ENCODE peak calls at places on chromosomes 2 and 18, in six cellular contexts. One of them, this sample, is unnamed.

GRCh38 chr2:194545978-194546377 is 1111.0 kb upstream of the SLC39A10 start:
- DNase-seq in H1: no peak
- DNase-seq in neuronal stem cell: no peak
- DNase-seq in mesenchymal stem cell: no peak
- DNase-seq in H9: no peak
- DNase-seq in mesendoderm: peak
- DNase-seq in this sample: no peak

GRCh38 chr18:55137602-55138001 is 178.3 kb upstream of the CCDC68 start:
- DNase-seq in mesenchymal stem cell: no peak
- DNase-seq in mesendoderm: no peak
- DNase-seq in H1: no peak
- DNase-seq in H9: no peak
- DNase-seq in neuronal stem cell: no peak
- DNase-seq in this sample: no peak

GRCh38 chr18:59265246-59266018 is 7.8 kb downstream of the RAX start:
- DNase-seq in mesenchymal stem cell: no peak
- DNase-seq in H9: peak
- DNase-seq in mesendoderm: peak
- DNase-seq in neuronal stem cell: no peak
- DNase-seq in H1: no peak
- DNase-seq in this sample: no peak

GRCh38 chr18:12421732-12422131 is 14.0 kb downstream of the PRELID3A start:
- DNase-seq in mesenchymal stem cell: no peak
- DNase-seq in H1: no peak
- DNase-seq in mesendoderm: peak
- DNase-seq in H9: no peak
- DNase-seq in neuronal stem cell: no peak
- DNase-seq in this sample: no peak

GRCh38 chr2:37091873-37092272 is 7.6 kb downstream of the GPATCH11 start:
- DNase-seq in H9: no peak
- DNase-seq in neuronal stem cell: no peak
- DNase-seq in mesenchymal stem cell: no peak
- DNase-seq in H1: no peak
- DNase-seq in mesendoderm: no peak
- DNase-seq in this sample: no peak

GRCh38 chr18:36187826-36188721 is 777 bp downstream of the MOCOS start:
- DNase-seq in H9: peak
- DNase-seq in neuronal stem cell: no peak
- DNase-seq in mesenchymal stem cell: peak
- DNase-seq in mesendoderm: peak
- DNase-seq in H1: no peak
- DNase-seq in this sample: peak

GRCh38 chr2:71884303-71885042 is 263.2 kb downstream of the CYP26B1 start:
- DNase-seq in mesenchymal stem cell: peak
- DNase-seq in mesendoderm: no peak
- DNase-seq in H1: no peak
- DNase-seq in neuronal stem cell: no peak
- DNase-seq in H9: no peak
- DNase-seq in this sample: peak

GRCh38 chr2:121567957-121568409 is 37.3 kb downstream of the RNU4ATAC start:
- DNase-seq in H9: no peak
- DNase-seq in neuronal stem cell: no peak
- DNase-seq in mesenchymal stem cell: no peak
- DNase-seq in H1: no peak
- DNase-seq in mesendoderm: no peak
- DNase-seq in this sample: peak

GRCh38 chr2:174634130-174635014 is 36.8 kb upstream of the WIPF1 start:
- DNase-seq in H1: no peak
- DNase-seq in H9: no peak
- DNase-seq in neuronal stem cell: no peak
- DNase-seq in mesendoderm: peak
- DNase-seq in mesenchymal stem cell: peak
- DNase-seq in this sample: peak

GRCh38 chr18:43893001-43893637 is 615.8 kb upstream of the SYT4 start:
- DNase-seq in mesendoderm: no peak
- DNase-seq in mesenchymal stem cell: peak
- DNase-seq in neuronal stem cell: no peak
- DNase-seq in H9: no peak
- DNase-seq in H1: no peak
- DNase-seq in this sample: peak

GRCh38 chr18:42365550-42365949 is 410.5 kb downstream of the PIK3C3 start:
- DNase-seq in mesendoderm: peak
- DNase-seq in H1: no peak
- DNase-seq in H9: no peak
- DNase-seq in neuronal stem cell: no peak
- DNase-seq in mesenchymal stem cell: peak
- DNase-seq in this sample: no peak

GRCh38 chr18:42364042-42364441 is 409.0 kb downstream of the PIK3C3 start:
- DNase-seq in H9: no peak
- DNase-seq in neuronal stem cell: no peak
- DNase-seq in H1: no peak
- DNase-seq in mesenchymal stem cell: no peak
- DNase-seq in mesendoderm: no peak
- DNase-seq in this sample: no peak

GRCh38 chr18:42360716-42361115 is 405.7 kb downstream of the PIK3C3 start:
- DNase-seq in mesendoderm: no peak
- DNase-seq in neuronal stem cell: no peak
- DNase-seq in mesenchymal stem cell: no peak
- DNase-seq in H9: no peak
- DNase-seq in H1: no peak
- DNase-seq in this sample: no peak

DNA sequence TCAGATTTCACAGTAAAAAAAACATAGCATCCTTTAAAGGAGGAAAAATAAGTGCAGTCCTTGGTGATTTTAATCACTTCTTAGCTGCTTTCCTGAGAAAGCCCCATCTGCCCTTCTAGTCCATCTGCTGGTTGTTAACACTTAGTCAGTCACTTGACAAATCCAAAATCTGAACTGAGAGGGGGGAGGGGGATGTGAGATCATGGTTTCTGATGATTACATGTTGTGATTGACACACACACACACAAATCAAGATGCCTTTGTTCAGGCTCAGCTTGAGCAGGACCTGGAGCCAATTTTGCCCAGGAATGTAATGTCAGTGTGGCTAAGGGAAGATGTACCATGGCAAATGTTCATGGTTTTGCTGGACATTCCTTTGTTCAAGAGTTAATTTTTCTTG is 408.4 kb downstream of the PIK3C3 start:
- DNase-seq in neuronal stem cell: no peak
- DNase-seq in mesendoderm: peak
- DNase-seq in H1: no peak
- DNase-seq in H9: no peak
- DNase-seq in mesenchymal stem cell: no peak
- DNase-seq in this sample: no peak
- H2BK15ac ChIP-seq in neuronal stem cell: no peak
- H2BK15ac ChIP-seq in mesendoderm: no peak
- H2BK15ac ChIP-seq in H1: no peak
- H2BK15ac ChIP-seq in H9: no peak
- H2BK15ac ChIP-seq in mesenchymal stem cell: no peak
- H2BK15ac ChIP-seq in this sample: no peak

GRCh38 chr2:73828389-73828817 is 358 bp upstream of the STAMBP start:
- DNase-seq in H1: no peak
- DNase-seq in mesendoderm: no peak
- DNase-seq in neuronal stem cell: no peak
- DNase-seq in H9: no peak
- DNase-seq in mesenchymal stem cell: no peak
- DNase-seq in this sample: no peak

GRCh38 chr2:73827660-73828388 is 937 bp upstream of the STAMBP start:
- DNase-seq in mesenchymal stem cell: no peak
- DNase-seq in neuronal stem cell: no peak
- DNase-seq in H1: no peak
- DNase-seq in mesendoderm: no peak
- DNase-seq in H9: no peak
- DNase-seq in this sample: no peak

GRCh38 chr2:73827018-73827417 is 1.7 kb upstream of the STAMBP start:
- DNase-seq in neuronal stem cell: no peak
- DNase-seq in H9: no peak
- DNase-seq in H1: no peak
- DNase-seq in mesenchymal stem cell: peak
- DNase-seq in mesendoderm: no peak
- DNase-seq in this sample: peak

GRCh38 chr2:73830871-73831401 is 2.2 kb downstream of the STAMBP start:
- DNase-seq in H1: no peak
- DNase-seq in neuronal stem cell: no peak
- DNase-seq in mesendoderm: no peak
- DNase-seq in H9: no peak
- DNase-seq in mesenchymal stem cell: no peak
- DNase-seq in this sample: peak

DNA sequence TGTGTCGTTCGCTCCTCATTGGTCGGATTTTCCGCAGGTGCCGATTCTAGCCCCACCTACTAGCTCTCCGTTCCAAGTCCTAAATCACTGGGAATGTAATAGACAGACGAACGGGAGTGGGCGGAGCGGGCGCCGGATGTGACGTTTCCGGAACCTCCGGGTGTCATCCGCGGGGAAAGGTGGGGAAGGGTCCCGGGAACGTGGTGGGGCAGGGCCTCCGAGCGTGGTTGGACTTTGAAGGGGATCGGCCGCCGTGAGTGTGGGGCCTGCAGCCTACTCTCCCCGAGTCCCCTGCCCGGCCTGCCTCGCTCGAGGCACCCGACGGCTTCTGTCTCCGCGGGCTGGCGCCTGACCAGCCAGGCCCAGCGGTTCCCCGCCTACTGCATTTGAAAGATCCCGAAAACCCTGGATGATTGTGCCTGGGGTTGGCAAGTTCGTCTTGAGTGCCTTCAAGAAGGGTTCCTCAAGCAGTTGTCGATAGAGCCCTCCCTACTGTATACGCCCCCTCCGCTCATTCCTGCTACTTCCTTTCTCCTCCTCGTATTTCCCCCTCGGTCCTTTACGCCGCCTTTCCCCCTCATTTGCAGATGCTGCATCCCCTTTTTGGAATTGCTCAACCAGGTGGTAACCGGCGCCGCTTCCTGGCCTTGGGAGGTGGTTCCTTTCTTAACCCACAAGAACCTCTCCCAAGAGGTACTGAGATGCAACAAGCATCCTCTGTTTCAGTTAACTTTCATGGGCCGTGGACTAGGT is at the start of gene STAMBP:
- DNase-seq in neuronal stem cell: peak
- DNase-seq in H9: peak
- DNase-seq in mesendoderm: peak
- DNase-seq in H1: peak
- DNase-seq in mesenchymal stem cell: peak
- DNase-seq in this sample: peak
- H3K4ac ChIP-seq in neuronal stem cell: no peak
- H3K4ac ChIP-seq in H9: no peak
- H3K4ac ChIP-seq in mesendoderm: no peak
- H3K4ac ChIP-seq in H1: peak
- H3K4ac ChIP-seq in mesenchymal stem cell: peak
- H3K4ac ChIP-seq in this sample: peak

GRCh38 chr2:230925443-230925878 is 419 bp upstream of the GPR55 start:
- DNase-seq in H1: no peak
- DNase-seq in mesenchymal stem cell: no peak
- DNase-seq in H9: peak
- DNase-seq in mesendoderm: no peak
- DNase-seq in neuronal stem cell: no peak
- DNase-seq in this sample: no peak

GRCh38 chr2:230924092-230924469 is 961 bp downstream of the GPR55 start:
- DNase-seq in mesenchymal stem cell: no peak
- DNase-seq in H9: no peak
- DNase-seq in mesendoderm: no peak
- DNase-seq in neuronal stem cell: no peak
- DNase-seq in H1: no peak
- DNase-seq in this sample: no peak

GRCh38 chr2:230924470-230925341 is at the start of gene GPR55:
- DNase-seq in H1: no peak
- DNase-seq in neuronal stem cell: no peak
- DNase-seq in mesenchymal stem cell: no peak
- DNase-seq in mesendoderm: peak
- DNase-seq in H9: peak
- DNase-seq in this sample: no peak

GRCh38 chr2:230927711-230928341 is 2.8 kb upstream of the GPR55 start:
- DNase-seq in neuronal stem cell: no peak
- DNase-seq in H1: no peak
- DNase-seq in H9: peak
- DNase-seq in mesenchymal stem cell: no peak
- DNase-seq in mesendoderm: no peak
- DNase-seq in this sample: no peak

GRCh38 chr2:230925879-230926765 is 1.1 kb upstream of the GPR55 start:
- DNase-seq in H9: peak
- DNase-seq in H1: no peak
- DNase-seq in mesenchymal stem cell: no peak
- DNase-seq in mesendoderm: peak
- DNase-seq in neuronal stem cell: no peak
- DNase-seq in this sample: no peak
- H2BK15ac ChIP-seq in H9: no peak
- H2BK15ac ChIP-seq in H1: no peak
- H2BK15ac ChIP-seq in mesenchymal stem cell: no peak
- H2BK15ac ChIP-seq in mesendoderm: no peak
- H2BK15ac ChIP-seq in neuronal stem cell: peak
- H2BK15ac ChIP-seq in this sample: no peak

DNA sequence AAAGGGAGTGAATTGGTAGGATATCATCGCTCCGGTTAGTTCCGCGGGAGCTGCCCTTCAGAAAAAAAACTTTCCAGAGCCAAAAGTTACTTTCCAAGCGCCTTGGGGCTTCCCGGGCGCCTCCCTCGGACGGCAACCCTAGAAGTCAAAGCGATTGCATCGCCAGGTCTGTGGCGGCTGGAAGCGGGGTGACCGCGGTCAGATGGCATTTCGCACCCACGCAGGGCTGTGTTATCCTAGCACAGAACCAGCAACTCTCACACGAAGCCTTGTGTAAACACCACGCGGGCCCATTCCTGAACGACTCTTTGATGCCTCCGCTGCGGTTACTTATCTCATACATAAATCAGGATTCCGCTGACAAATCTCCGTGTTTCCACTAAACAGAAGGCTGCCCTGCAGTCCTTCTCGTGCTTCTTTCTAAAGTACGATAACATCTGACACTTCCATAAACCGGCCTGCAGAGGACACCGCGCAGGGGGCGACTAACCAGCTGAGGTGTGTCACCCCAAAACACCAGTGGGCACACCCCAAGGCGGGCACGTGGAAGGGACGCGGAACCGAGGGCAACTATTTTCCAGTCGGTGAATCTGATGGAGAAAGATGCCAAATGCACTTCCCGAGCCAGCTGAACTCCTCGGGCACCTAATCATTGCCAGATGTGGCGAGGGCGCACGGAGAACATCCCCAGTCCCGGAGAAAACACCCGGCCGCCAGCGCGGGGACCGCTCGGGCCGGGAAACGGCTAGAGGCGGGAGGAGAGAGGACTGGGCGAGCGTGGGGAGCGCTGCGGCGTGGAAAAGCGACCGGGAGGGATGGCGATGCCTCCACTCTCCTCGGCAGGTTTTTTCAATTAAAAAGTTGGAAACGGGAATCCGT is 911 bp downstream of the COLEC12 start:
- DNase-seq in H1: no peak
- DNase-seq in neuronal stem cell: no peak
- DNase-seq in mesendoderm: peak
- DNase-seq in H9: no peak
- DNase-seq in mesenchymal stem cell: peak
- DNase-seq in this sample: peak
- H3K4ac ChIP-seq in H1: no peak
- H3K4ac ChIP-seq in neuronal stem cell: no peak
- H3K4ac ChIP-seq in mesendoderm: peak
- H3K4ac ChIP-seq in H9: no peak
- H3K4ac ChIP-seq in mesenchymal stem cell: no peak
- H3K4ac ChIP-seq in this sample: peak